ENCODE peak calls at places on chromosomes 3 and 15, in four cellular contexts. L is BJ, Y is bronchial epithelial cell, S is AG04449. Z is an unnamed sample.

GRCh38 chr15:70196314-70197291 is 98.9 kb upstream of the TLE3 start:
- DNase-seq in S (peak), Y (peak), L (peak), Z (peak)

GRCh38 chr3:56868706-56869105 is 67.0 kb upstream of the ARHGEF3 start:
- DNase-seq in L (no peak), Y (no peak), S (no peak), Z (no peak)

GRCh38 chr3:99915911-99916310 is 98.2 kb downstream of the CMSS1 start:
- DNase-seq in Y (no peak), L (no peak), S (no peak), Z (no peak)

GRCh38 chr15:57423599-57424140 is 47.4 kb downstream of the CGNL1 start:
- DNase-seq in S (no peak), Y (no peak), L (no peak), Z (no peak)

GRCh38 chr3:150217691-150218090 is 190.4 kb upstream of the TSC22D2 start:
- DNase-seq in L (no peak), Y (no peak), S (no peak), Z (no peak)

GRCh38 chr15:70251246-70251990 is 153.7 kb upstream of the TLE3 start:
- DNase-seq in Y (peak), S (no peak), L (no peak), Z (no peak)

GRCh38 chr3:14378415-14378814 is 24.0 kb upstream of the SLC6A6 start:
- DNase-seq in S (no peak), Y (peak), L (no peak), Z (no peak)

GRCh38 chr3:190371152-190371551 is 16.8 kb upstream of the CLDN16 start:
- DNase-seq in S (no peak), Y (peak), L (no peak), Z (no peak)

GRCh38 chr3:112416391-112417212 is 82.7 kb downstream of the BTLA start:
- DNase-seq in L (no peak), S (no peak), Y (no peak), Z (no peak)

DNA sequence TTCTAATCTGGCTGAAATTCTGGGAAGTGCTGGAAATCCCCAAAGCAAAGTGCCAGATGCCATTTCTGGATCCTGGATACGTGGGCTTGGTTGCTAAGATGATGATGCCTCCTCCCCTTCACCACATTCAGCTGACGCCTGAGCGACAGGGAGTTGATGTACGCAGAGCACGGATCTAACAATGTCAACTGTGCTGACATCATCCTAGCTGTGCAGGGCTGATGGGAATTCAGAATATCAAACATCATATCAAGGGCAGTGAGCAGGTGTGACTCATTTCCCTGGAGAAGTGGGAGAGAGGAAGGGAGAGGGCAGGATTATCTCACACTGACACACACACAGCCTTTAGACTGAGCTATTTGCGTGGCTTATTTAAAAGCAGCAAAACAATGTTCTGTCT is 92.6 kb upstream of the ZBTB20 start:
- DNase-seq in Y (peak), L (peak), S (peak), Z (peak)
- H3K4me3 ChIP-seq in Y (no peak), L (peak), S (peak), Z (no peak)

GRCh38 chr3:194964809-194965208 is 279.1 kb downstream of the FAM43A start:
- DNase-seq in Y (peak), L (no peak), S (no peak), Z (no peak)
- TF ChIP-seq CTCF in Y (peak), L (no peak), S (no peak), Z (no peak)

DNA sequence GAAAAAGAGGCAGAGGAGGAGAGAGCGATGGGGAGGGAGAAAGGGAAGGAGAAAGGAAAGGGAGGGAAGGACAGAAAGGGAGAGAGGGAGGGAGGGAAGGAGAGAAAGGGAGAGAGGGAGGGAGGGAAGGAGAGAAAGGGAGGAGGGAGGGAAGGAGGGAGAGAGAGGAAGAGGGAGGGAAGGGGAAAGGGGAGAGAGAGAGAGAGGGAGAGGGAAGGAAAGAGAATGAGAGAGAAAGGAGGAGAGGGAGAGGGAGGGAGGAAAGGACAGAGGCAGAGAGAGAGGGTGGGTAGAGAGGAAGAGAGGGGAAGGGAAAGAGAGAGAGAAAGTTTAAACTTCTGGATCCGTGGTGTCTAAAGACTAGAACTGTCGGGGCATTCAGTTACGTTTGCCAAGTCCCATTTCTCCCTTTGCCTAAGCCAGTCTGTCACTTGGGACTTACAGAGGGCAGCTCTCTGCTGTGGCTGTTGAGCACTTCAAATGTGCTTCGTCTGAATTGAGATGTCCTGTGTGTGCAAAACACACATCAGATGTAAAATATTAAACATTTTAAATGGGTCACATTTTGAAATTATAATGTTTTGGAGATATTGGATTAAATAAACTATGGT is 62.6 kb downstream of the PLXNA1 start:
- DNase-seq in Y (no peak), S (no peak), L (no peak), Z (no peak)
- H3K4me3 ChIP-seq in Y (no peak), S (no peak), L (no peak), Z (no peak)

GRCh38 chr3:47643092-47643491 is 64.4 kb upstream of the CSPG5 start:
- DNase-seq in S (no peak), L (no peak), Y (peak), Z (no peak)
- TF ChIP-seq CTCF in S (no peak), L (no peak), Y (no peak), Z (no peak)

GRCh38 chr15:25091421-25092158 is 136.8 kb downstream of the SNRPN start:
- DNase-seq in S (no peak), Y (no peak), L (no peak), Z (no peak)
- H3K4me3 ChIP-seq in S (no peak), Y (no peak), L (no peak), Z (no peak)

DNA sequence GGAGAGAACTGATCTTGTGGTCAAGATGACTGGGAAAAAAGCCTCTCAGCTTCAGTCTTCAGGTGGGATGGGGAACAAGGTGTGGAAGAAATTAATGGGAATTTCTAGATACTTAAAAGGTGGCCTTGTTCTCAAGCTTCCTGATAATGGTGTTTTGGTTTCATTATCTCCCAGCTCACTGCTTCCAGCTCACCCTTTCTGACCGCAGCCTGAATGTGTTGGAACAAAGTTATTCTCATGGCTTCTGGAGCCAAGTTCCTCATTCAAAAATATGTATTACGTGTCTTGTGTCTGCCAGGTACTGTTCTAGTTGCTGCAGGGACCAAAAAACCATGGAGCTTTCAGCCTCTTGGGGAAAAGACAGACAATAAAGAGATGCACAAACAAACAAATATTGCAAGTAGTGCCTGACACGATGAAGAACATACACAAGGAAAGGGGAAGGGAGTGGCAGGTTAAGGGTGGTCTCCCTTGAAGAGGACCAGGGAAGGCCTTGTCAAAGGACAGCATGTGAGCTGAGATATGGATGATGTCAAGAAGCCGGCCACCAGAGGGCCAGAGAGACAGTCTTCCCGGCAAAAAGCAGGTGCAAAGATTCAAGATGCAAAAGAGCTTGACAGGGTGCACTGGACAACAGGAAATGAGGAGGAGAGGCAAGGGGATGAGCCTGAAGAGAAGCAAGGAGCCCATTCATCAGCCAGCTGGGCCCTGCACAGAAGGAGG is 35.5 kb downstream of the ARRDC4 start:
- DNase-seq in L (no peak), S (no peak), Y (peak), Z (no peak)
- TF ChIP-seq CTCF in L (peak), S (peak), Y (peak), Z (peak)

DNA sequence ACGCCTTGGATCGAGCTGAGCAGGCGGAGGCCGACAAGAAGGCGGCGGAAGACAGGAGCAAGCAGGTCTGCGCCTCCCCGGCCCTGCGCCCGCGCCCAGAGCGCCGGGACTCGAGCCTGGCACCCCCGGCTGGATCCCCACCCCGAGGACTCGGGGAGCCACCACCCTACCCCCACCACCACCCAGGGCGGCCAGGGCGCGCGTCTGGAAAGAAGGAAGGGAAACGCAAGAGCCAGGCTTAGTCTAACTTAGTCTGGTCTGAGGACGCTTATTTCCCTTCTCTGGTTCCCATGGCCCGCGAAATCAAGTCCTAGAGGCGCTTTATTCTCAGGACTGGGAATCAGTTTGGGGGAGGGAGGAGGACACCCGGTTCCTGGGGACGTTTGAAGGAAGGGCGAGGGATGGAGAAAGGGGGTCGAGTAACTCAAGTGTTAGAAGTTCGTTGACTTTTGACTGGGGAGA is 363 bp downstream of the TPM1 start:
- DNase-seq in Y (no peak), L (no peak), S (no peak), Z (no peak)
- H3K4me3 ChIP-seq in Y (peak), L (peak), S (peak), Z (peak)

GRCh38 chr3:51269466-51269865 is 115.6 kb upstream of the MANF start:
- DNase-seq in S (no peak), L (no peak), Y (peak), Z (no peak)
- TF ChIP-seq CTCF in S (peak), L (peak), Y (peak), Z (peak)

GRCh38 chr3:114453296-114453888 is 159.6 kb downstream of the TIGIT start:
- DNase-seq in Y (no peak), S (no peak), L (no peak), Z (no peak)
- H3K4me3 ChIP-seq in Y (no peak), S (no peak), L (no peak), Z (no peak)

Z was measured in kidney epithelial cell.